ENCODE peak calls at places on chromosomes 6 and 20, in five cellular contexts. M is GM23338, J is transverse colon, E is cardiac muscle cell, P is astrocyte. B is an unnamed sample.
A peak's percentile ranks its signal among the peaks of the same experiment; 100 is the strongest.

GRCh38 chr20:10131612-10132345 is 86.9 kb upstream of the SNAP25 start:
- DNase-seq in M (peak; percentile 66), J (peak; percentile 20), E (peak; percentile 9), P (peak; percentile 76), B (peak; percentile 23)

GRCh38 chr6:85464260-85464644 is 14.4 kb downstream of the NT5E start:
- DNase-seq in M (no peak), J (no peak), E (no peak), P (peak; percentile 99), B (peak; percentile 97)

GRCh38 chr6:26486358-26486757 is 13.7 kb upstream of the BTN1A1 start:
- DNase-seq in M (no peak), J (no peak), E (no peak), P (no peak), B (no peak)

GRCh38 chr6:157989541-157990289 is 8.1 kb downstream of the SYNJ2 start:
- DNase-seq in M (peak; percentile 38), J (peak; percentile 85), E (peak; percentile 15), P (peak; percentile 62), B (peak; percentile 38)

GRCh38 chr6:143187173-143187908 is 126.7 kb downstream of the AIG1 start:
- DNase-seq in M (no peak), J (no peak), E (no peak), P (peak; percentile 92), B (peak; percentile 60)

GRCh38 chr6:79878142-79878748 is 69.1 kb downstream of the ELOVL4 start:
- DNase-seq in M (no peak), J (no peak), E (no peak), P (no peak), B (peak; percentile 58)

GRCh38 chr6:157443066-157443800 is 62.2 kb downstream of the ZDHHC14 start:
- DNase-seq in M (no peak), J (no peak), E (no peak), P (peak; percentile 94), B (peak; percentile 35)

GRCh38 chr6:107217248-107217647 is 101.9 kb upstream of the BEND3 start:
- DNase-seq in M (no peak), J (no peak), E (no peak), P (no peak), B (no peak)

GRCh38 chr20:5845686-5846651 is 95.8 kb downstream of the SHLD1 start:
- DNase-seq in M (peak; percentile 51), J (no peak), E (no peak), P (peak; percentile 18), B (peak; percentile 25)

GRCh38 chr6:169971171-169971861 is 219.9 kb downstream of the ERMARD start:
- DNase-seq in M (no peak), J (peak; percentile 6), E (no peak), P (no peak), B (no peak)

GRCh38 chr6:141269684-141270083 is 863.0 kb upstream of the GJE1 start:
- DNase-seq in M (no peak), J (no peak), E (no peak), P (no peak), B (no peak)

GRCh38 chr20:44883214-44883902 is 2.1 kb upstream of the YWHAB start:
- DNase-seq in M (no peak), J (no peak), E (no peak), P (no peak), B (no peak)

GRCh38 chr6:137339929-137340559 is 120.9 kb upstream of the IFNGR1 start:
- DNase-seq in M (peak; percentile 6), J (no peak), E (no peak), P (peak; percentile 2), B (peak; percentile 36)

GRCh38 chr20:11719153-11719552 is 198.5 kb upstream of the BTBD3 start:
- DNase-seq in M (peak; percentile 63), J (no peak), E (no peak), P (no peak), B (no peak)

GRCh38 chr6:139531148-139531547 is 156.7 kb upstream of the CITED2 start:
- DNase-seq in M (no peak), J (peak; percentile 14), E (no peak), P (peak; percentile 42), B (peak; percentile 21)

GRCh38 chr20:14360386-14360785 is 23.0 kb upstream of the FLRT3 start:
- DNase-seq in M (no peak), J (no peak), E (no peak), P (no peak), B (peak; percentile 46)

GRCh38 chr6:98946877-98947410 is 802 bp downstream of the FBXL4 start:
- DNase-seq in M (no peak), J (peak; percentile 63), E (no peak), P (no peak), B (peak; percentile 45)

GRCh38 chr20:38579219-38579618 is 1.8 kb upstream of the ADIG start:
- DNase-seq in M (no peak), J (no peak), E (peak; percentile 67), P (no peak), B (no peak)

GRCh38 chr6:111925296-111925695 is 52.0 kb upstream of the FYN start:
- DNase-seq in M (no peak), J (no peak), E (no peak), P (peak; percentile 76), B (peak; percentile 52)

GRCh38 chr20:13777171-13777601 is 7.5 kb downstream of the ESF1 start:
- DNase-seq in M (no peak), J (no peak), E (no peak), P (peak; percentile 37), B (peak; percentile 54)

GRCh38 chr6:89799111-89799510 is 20.5 kb downstream of the MDN1 start:
- DNase-seq in M (no peak), J (no peak), E (no peak), P (no peak), B (no peak)

GRCh38 chr6:113187671-113188070 is 669.5 kb upstream of the MARCKS start:
- DNase-seq in M (no peak), J (no peak), E (no peak), P (no peak), B (no peak)

GRCh38 chr6:42929928-42930360 is 664 bp downstream of the CNPY3 start:
- DNase-seq in M (no peak), J (peak; percentile 48), E (peak; percentile 68), P (peak; percentile 71), B (peak; percentile 78)

GRCh38 chr6:56891754-56892153 is 63.2 kb upstream of the BEND6 start:
- DNase-seq in M (peak; percentile 26), J (no peak), E (no peak), P (no peak), B (no peak)

GRCh38 chr6:158081657-158081935 is 86.5 kb downstream of the SERAC1 start:
- DNase-seq in M (no peak), J (no peak), E (no peak), P (no peak), B (no peak)

GRCh38 chr6:152250127-152250526 is 387.0 kb downstream of the SYNE1 start:
- DNase-seq in M (no peak), J (no peak), E (no peak), P (no peak), B (no peak)

GRCh38 chr6:117463762-117464665 is 18.5 kb upstream of the DCBLD1 start:
- DNase-seq in M (no peak), J (no peak), E (no peak), P (peak; percentile 83), B (peak; percentile 88)

GRCh38 chr6:21102624-21103023 is 490.9 kb upstream of the SOX4 start:
- DNase-seq in M (no peak), J (no peak), E (no peak), P (no peak), B (peak; percentile 46)

GRCh38 chr6:6518627-6519026 is 69.9 kb upstream of the LY86 start:
- DNase-seq in M (no peak), J (no peak), E (no peak), P (no peak), B (no peak)

GRCh38 chr20:7333846-7334245 is 566.4 kb downstream of the BMP2 start:
- DNase-seq in M (no peak), J (no peak), E (no peak), P (no peak), B (peak; percentile 88)

DNA sequence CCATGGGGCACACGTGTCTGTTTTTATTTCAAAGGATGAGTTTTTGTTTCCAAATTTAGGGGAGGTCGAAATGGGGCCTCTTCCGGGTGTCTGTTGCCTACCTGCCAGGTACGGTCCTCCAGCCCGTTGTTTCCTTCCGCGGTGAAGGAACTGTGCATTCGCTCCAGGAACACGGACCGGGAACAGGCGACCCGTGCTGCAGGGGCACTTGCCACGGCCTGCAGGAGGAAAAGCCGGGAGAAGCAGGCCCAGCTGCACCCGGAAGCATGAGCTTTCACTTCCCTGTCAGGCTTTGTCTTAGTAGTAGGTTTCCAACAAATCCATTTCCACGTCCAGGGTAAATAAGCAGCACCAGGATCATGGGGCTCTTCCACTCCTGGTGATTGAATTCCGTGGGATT is 17.0 kb upstream of the NPEPL1 start:
- DNase-seq in M (no peak), J (no peak), E (no peak), P (no peak), B (no peak)
- H3K36me3 ChIP-seq in M (peaks cover 20% of the 10 kb centered on the region), J (no peaks in the 10 kb centered on the region), E (peaks cover 48% of the 10 kb centered on the region), P (peaks cover 25% of the 10 kb centered on the region), B (peaks cover 19% of the 10 kb centered on the region)

DNA sequence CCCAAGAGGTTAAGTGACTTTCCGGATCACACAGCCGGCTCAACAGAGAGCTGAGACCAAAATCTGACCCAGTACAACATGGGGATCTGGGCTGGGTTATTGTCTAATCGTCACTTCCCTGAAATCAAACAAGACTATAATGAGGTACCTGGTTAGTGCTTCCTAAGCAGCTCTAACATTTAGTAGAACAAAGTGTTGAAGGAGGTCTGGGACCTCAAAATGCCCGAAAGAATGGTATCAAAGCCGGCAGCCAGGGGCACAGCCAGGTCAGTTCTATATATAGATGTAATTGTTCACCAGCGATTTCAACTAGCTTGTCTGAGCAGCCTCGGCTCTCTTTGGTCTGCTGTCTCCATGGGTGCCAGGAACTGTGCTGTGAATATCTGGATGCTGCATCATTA is 245.5 kb upstream of the ECI2 start:
- DNase-seq in M (no peak), J (no peak), E (peak; percentile 75), P (no peak), B (no peak)
- H3K36me3 ChIP-seq in M (peaks cover 9% of the 10 kb centered on the region), J (no peaks in the 10 kb centered on the region), E (no peaks in the 10 kb centered on the region), P (no peaks in the 10 kb centered on the region), B (no peaks in the 10 kb centered on the region)

DNA sequence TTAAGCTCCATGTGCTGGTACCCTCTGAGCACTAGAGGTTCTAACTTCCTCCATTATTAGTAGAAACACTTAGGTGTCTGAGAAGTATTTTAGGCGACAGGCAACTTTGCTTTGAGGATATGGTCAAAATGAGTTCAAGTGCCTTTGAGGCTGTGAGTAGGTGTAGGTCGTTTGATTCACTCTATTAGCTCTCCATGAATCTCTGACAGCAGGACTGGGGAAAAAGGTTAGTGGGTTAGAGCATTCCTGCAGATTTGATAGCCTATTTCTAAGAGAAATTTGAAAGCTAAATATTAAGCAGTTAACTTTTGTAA is 45.9 kb downstream of the IGF2R start:
- DNase-seq in M (no peak), J (no peak), E (peak; percentile 18), P (no peak), B (no peak)
- H3K36me3 ChIP-seq in M (peaks cover 3% of the 10 kb centered on the region), J (peaks cover 2% of the 10 kb centered on the region), E (peaks cover 9% of the 10 kb centered on the region), P (peaks cover 8% of the 10 kb centered on the region), B (peaks cover 12% of the 10 kb centered on the region)

DNA sequence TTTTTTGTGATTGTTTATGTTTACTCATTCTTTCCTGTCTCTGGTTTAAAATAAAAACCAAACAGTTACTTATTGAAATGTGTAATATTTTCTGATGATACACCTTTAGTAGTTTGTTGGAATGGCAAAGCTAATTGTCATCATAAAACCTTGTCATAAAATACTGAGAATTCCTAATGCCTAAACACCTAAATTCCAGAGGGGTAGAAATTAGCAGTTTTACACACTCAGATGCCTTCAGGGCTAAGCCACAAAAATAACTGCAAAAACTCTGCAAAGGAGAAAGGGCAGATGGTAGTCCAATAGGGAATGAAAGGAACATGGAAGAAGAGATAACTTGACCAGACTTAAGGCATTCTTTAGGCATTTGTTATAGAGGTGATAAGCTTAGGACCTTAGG is 30.3 kb downstream of the FAM83B start:
- DNase-seq in M (no peak), J (no peak), E (no peak), P (no peak), B (no peak)
- H3K36me3 ChIP-seq in M (no peaks in the 10 kb centered on the region), J (no peaks in the 10 kb centered on the region), E (no peaks in the 10 kb centered on the region), P (no peaks in the 10 kb centered on the region), B (peaks cover 3% of the 10 kb centered on the region)

GRCh38 chr20:61268024-61268423 is 16.0 kb downstream of the CDH4 start:
- DNase-seq in M (no peak), J (no peak), E (no peak), P (no peak), B (no peak)
- H3K36me3 ChIP-seq in M (no peaks in the 10 kb centered on the region), J (no peaks in the 10 kb centered on the region), E (no peaks in the 10 kb centered on the region), P (no peaks in the 10 kb centered on the region), B (no peaks in the 10 kb centered on the region)